ENCODE peak calls at places on chromosomes 1 and 21, in seven cellular contexts. T is fibroblast of mammary gland; O is HAP-1; Q is T follicular helper cell; P is stimulated activated naive CD8-positive, alpha-beta T cell treated with anti-CD3 and anti-CD28 coated beads, Interleukin-15, Interleukin-2, amounts not matched to agents 100 U/mL and 50 U/mL, for 24 hours; N is left colon; C is kidney epithelial cell. E is an unnamed sample.

GRCh38 chr1:153773004-153773921 is 1.9 kb upstream of the SLC27A3 start:
- DNase-seq in Q (no peak), P (no peak), C (no peak), T (no peak), O (no peak), N (no peak), E (no peak)

GRCh38 chr21:40707271-40707670 is 139.7 kb downstream of the DSCAM start:
- DNase-seq in Q (no peak), O (no peak), P (no peak), N (no peak), C (no peak), T (no peak), E (peak)

GRCh38 chr1:230132758-230133157 is 65.7 kb downstream of the GALNT2 start:
- DNase-seq in O (no peak), N (no peak), P (no peak), Q (no peak), T (no peak), C (no peak), E (no peak)

GRCh38 chr1:31785020-31785946 is 21.1 kb upstream of the ADGRB2 start:
- DNase-seq in Q (no peak), T (no peak), O (no peak), N (no peak), C (no peak), P (no peak), E (no peak)

GRCh38 chr1:109490029-109490933 is 3.6 kb upstream of the CYB561D1 start:
- DNase-seq in P (peak), O (peak), N (peak), C (no peak), Q (peak), T (peak), E (no peak)

GRCh38 chr1:25580933-25581332 is 35.7 kb upstream of the MAN1C1 start:
- DNase-seq in T (no peak), P (no peak), N (no peak), O (no peak), C (no peak), Q (no peak), E (no peak)

GRCh38 chr1:172914517-172915144 is 136.1 kb downstream of the TNFSF18 start:
- DNase-seq in Q (no peak), P (no peak), N (no peak), O (no peak), C (no peak), T (peak), E (no peak)

GRCh38 chr1:210407207-210407886 is 78.6 kb downstream of the HHAT start:
- DNase-seq in N (peak), C (no peak), Q (peak), P (peak), O (peak), T (peak), E (no peak)

GRCh38 chr1:99738858-99739465 is 27.5 kb downstream of the FRRS1 start:
- DNase-seq in O (peak), N (no peak), P (no peak), C (no peak), Q (no peak), T (no peak), E (no peak)

E was measured in epithelial cell of prostate.